ENCODE peak calls at places on chromosomes 11 and 22, in five cellular contexts. W is mammary epithelial cell, B is NT2/D1, R is brain microvascular endothelial cell, S is tibial nerve. Q is an unnamed sample.
A peak's percentile ranks its signal among the peaks of the same experiment; 100 is the strongest.

GRCh38 chr11:19311306-19312030 is 70.7 kb upstream of the E2F8 start:
- DNase-seq in W (peak; percentile 24), B (peak; percentile 23), R (peak; percentile 49), S (peak; percentile 95), Q (peak; percentile 70)

GRCh38 chr11:12693485-12694181 is 19.4 kb downstream of the TEAD1 start:
- DNase-seq in W (peak; percentile 99), B (no peak), R (peak; percentile 93), S (peak; percentile 59), Q (peak; percentile 98)

GRCh38 chr11:61959026-61959608 is 8.3 kb downstream of the FTH1 start:
- DNase-seq in W (peak; percentile 63), B (no peak), R (no peak), S (no peak), Q (no peak)

GRCh38 chr22:43110444-43110926 is at the start of gene BIK:
- DNase-seq in W (peak; percentile 37), B (peak; percentile 50), R (no peak), S (peak; percentile 17), Q (peak; percentile 35)

GRCh38 chr11:70944636-70945035 is 307.7 kb downstream of the SHANK2 start:
- DNase-seq in W (no peak), B (no peak), R (no peak), S (no peak), Q (no peak)

GRCh38 chr11:62708423-62709261 is 1.2 kb downstream of the GNG3 start:
- DNase-seq in W (peak; percentile 34), B (no peak), R (no peak), S (no peak), Q (no peak)

GRCh38 chr11:76955459-76956114 is 78.6 kb upstream of the B3GNT6 start:
- DNase-seq in W (peak; percentile 2), B (no peak), R (no peak), S (no peak), Q (no peak)

GRCh38 chr11:96827164-96827563 is 437.4 kb downstream of the JRKL start:
- DNase-seq in W (no peak), B (peak; percentile 1), R (no peak), S (no peak), Q (peak; percentile 83)

GRCh38 chr11:59106363-59107336 is at the start of gene FAM111B:
- DNase-seq in W (peak; percentile 97), B (no peak), R (peak; percentile 95), S (peak; percentile 67), Q (peak; percentile 93)

GRCh38 chr22:46753761-46754109 is 8.7 kb upstream of the TBC1D22A start:
- DNase-seq in W (no peak), B (no peak), R (no peak), S (no peak), Q (no peak)

GRCh38 chr11:32374261-32374711 is 61.1 kb downstream of the WT1 start:
- DNase-seq in W (no peak), B (peak; percentile 46), R (no peak), S (peak; percentile 6), Q (peak; percentile 43)

GRCh38 chr11:90330632-90331031 is 107.8 kb upstream of the CHORDC1 start:
- DNase-seq in W (peak; percentile 1), B (no peak), R (no peak), S (no peak), Q (no peak)
- H3K4me3 ChIP-seq in W (no peak overlapping the region), B (no peak overlapping the region), R (no peak overlapping the region), S (no peak overlapping the region), Q (no peak overlapping the region)

GRCh38 chr11:48172818-48173609 is 43.6 kb upstream of the OR4B1 start:
- DNase-seq in W (peak; percentile 32), B (peak; percentile 62), R (peak; percentile 58), S (peak; percentile 59), Q (peak; percentile 72)
- H3K4me3 ChIP-seq in W (no peak overlapping the region), B (no peak overlapping the region), R (no peak overlapping the region), S (no peak overlapping the region), Q (no peak overlapping the region)

GRCh38 chr22:17754233-17754925 is 19.9 kb downstream of the BID start:
- DNase-seq in W (no peak), B (no peak), R (no peak), S (no peak), Q (no peak)
- H3K4me3 ChIP-seq in W (no peak overlapping the region), B (no peak overlapping the region), R (no peak overlapping the region), S (no peak overlapping the region), Q (no peak overlapping the region)

DNA sequence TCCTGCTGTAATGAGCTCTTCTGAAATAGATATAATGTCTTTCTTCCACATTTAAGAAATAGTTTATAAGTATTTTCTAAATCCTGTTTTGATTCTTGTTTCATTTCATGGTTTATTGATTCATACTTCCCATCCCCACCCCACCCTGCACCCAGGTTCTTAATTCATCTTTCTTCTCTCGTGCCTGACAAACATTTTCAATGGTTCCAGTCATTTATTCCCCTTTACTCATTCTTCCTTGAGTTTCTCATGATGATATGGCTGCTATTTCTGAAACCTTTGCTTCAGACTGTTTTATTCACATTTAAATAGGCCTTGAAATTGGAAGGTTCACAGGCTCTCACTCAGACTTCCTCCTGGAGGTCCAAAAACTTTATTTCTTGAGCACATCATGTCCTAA is 142.9 kb downstream of the SPON1 start:
- DNase-seq in W (no peak), B (no peak), R (no peak), S (no peak), Q (no peak)
- H3K4me3 ChIP-seq in W (no peak overlapping the region), B (no peak overlapping the region), R (no peak overlapping the region), S (no peak overlapping the region), Q (no peak overlapping the region)

DNA sequence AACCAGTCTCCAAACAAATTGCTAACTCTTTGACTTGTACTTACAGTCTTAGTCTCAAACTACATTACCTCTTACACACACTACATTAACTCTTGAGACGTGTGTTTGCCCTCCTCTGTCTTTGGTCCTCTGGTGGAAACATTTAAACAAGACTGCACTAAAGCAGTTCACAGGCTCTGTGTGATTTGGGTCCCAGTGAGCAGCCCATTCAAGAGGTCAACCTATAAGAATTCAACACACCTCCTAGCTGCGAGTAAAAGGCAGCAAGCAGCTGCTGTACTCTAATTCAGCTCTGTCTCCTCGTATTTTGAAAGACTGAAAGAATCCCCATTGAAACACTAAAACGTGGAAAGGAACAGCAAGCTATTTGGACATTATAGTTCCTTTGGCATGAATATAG is 1046.8 kb downstream of the DLG2 start:
- DNase-seq in W (no peak), B (no peak), R (no peak), S (no peak), Q (no peak)
- H3K4me3 ChIP-seq in W (no peak overlapping the region), B (no peak overlapping the region), R (no peak overlapping the region), S (no peak overlapping the region), Q (no peak overlapping the region)

GRCh38 chr22:29988719-29989118 is 91.5 kb upstream of the HORMAD2 start:
- DNase-seq in W (no peak), B (no peak), R (no peak), S (no peak), Q (peak; percentile 59)
- H3K4me3 ChIP-seq in W (no peak overlapping the region), B (no peak overlapping the region), R (no peak overlapping the region), S (no peak overlapping the region), Q (no peak overlapping the region)

DNA sequence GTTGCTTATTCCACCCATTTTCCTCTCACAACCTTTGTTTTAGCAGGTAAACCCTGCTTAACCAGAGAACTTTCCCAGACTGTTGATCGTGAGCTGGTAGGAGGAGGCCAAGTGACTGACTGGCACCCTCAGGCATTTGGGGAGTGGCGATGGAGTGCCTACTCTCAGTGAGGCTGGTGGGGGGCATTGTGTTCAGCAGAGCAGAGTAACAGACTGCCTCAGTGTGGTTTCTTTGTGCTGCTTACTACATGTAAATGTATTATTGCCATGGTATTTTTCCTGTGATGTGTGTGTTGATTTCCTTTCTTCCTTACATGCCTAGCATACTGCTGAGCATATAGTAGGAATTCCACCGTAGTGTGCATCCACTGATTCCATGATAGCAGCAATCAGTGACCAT is 2.6 kb downstream of the MARK2 start:
- DNase-seq in W (peak; percentile 71), B (no peak), R (no peak), S (no peak), Q (peak; percentile 38)
- H3K4me3 ChIP-seq in W (peak overlapping the region; percentile 86), B (no peak overlapping the region), R (peak overlapping the region; percentile 92), S (no peak overlapping the region), Q (peak overlapping the region; percentile 9)

DNA sequence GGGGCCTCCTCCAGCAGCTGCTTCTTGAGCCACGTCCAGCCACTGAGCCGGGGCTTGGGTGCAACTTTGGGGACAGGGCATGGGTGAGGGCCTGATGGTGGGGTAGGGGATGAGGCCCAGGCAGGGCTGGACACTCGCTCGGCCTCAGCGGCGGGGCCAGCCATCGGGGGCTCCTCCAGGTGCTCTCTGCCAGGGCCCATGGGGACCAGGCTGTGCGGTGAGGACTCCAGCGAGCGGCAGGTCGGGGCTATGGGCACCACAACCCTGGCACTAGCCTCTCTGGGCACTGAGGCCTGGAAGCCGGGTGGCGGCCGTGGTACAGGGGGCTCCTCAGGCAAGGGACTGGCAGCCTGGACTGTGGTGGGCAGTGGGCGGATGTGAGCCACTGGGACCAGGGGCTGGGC is 2.2 kb downstream of the PRR33 start:
- DNase-seq in W (no peak), B (no peak), R (no peak), S (no peak), Q (no peak)
- H3K4me3 ChIP-seq in W (no peak overlapping the region), B (no peak overlapping the region), R (no peak overlapping the region), S (no peak overlapping the region), Q (no peak overlapping the region)

DNA sequence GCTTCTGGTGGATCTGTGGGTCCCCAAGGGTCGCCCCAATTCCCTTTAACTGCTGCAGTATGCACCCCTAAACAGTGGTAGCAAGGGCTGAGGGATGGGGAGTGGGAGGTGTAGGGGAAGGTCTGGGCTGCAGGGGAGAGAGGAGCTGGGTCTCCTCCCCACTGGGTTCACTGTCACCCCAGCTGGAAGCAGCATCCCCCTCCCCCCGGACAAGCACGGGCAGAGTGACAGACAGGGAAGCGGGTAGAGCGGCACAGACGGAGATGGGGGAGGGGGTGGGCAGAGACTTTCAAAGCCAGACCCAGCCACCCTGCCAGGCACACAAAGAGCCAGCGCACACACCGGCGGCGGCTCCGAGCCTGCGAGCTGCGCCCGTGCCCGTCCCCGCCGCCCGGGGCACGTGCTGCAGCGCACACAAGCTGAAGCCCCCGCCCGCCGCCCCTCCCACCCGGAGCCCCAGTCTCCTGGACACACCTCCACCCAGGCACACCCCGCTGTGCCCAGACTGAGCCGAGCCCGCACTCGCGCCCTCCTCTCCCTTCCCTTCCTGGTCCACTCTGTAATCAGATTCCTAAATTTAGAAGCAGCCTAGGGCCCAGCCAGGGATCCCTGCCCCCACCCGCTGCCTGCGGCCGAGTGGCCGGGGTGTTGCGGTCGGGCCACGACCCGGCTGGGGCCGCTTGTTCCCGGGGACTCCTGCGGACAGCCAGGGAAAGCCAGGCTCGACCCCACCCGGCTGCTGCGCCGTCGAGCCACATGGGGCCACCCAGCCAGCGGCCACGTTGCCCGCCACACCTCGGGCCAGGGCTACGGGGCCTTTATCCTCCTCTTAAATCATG is 940 bp upstream of the RCOR2 start:
- DNase-seq in W (no peak), B (peak; percentile 84), R (no peak), S (no peak), Q (peak; percentile 57)
- H3K4me3 ChIP-seq in W (no peak overlapping the region), B (peak overlapping the region; percentile 84), R (peak overlapping the region; percentile 49), S (peak overlapping the region; percentile 53), Q (peak overlapping the region; percentile 36)

DNA sequence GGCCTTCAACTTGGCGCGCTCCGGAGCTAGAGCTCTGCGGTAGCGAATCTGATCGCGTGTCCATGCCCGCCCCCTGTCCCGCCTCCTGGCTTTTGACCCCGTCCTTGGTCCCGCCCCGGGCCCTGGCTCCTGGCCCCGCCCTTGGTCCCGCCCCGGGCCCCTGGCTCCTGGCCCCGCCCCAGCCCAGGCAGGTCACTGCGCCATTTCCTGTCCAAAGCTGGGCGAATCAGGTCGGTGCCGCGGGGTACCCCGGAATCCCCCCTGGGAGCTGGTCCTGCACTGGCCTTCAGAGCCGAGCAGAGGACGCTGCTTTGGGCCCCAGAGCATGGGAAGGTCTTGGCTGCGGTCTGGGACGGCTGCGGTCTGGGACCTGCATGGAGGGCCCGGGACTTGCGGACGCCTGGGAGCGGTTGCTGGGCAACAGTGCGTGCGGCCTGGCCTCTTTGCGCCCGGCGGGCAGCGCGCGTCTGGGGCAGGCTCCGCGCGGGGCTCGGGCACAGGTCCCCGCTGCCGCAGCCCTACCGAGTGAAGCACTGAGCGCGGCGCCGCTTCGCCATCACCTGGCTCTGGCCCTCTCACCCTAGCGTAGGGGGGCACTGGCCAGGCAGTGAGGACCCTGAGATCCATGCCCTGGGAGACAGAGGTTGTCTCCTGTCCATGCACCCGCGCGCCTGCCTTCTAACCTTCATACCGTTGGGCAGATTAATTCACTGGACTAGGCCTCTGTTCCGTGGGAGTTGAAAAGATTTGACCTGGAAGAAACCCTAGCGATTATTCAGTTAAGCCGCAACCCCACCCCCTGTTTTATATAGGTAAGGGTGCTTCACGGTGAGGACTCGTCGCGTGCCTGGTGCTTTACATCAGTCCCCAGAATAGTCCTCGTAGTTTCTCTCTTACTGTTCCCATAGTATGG is at the start of gene TTC12:
- DNase-seq in W (peak; percentile 94), B (peak; percentile 88), R (peak; percentile 83), S (peak; percentile 93), Q (peak; percentile 93)
- H3K4me3 ChIP-seq in W (peak within 1 kb of the TSS; percentile 95), B (peak within 1 kb of the TSS; percentile 87), R (peak within 1 kb of the TSS; percentile 92), S (peak within 1 kb of the TSS; percentile 67), Q (peak within 1 kb of the TSS; percentile 84)